ENCODE peak calls at places on chromosomes 6 and 20, in seven cellular contexts. A is pancreas; H is CD4-positive, alpha-beta memory T cell; K is right atrium auricular region; E is tibial nerve; D is uterus; M is PC-3. I is an unnamed sample.
A peak's percentile ranks its signal among the peaks of the same experiment; 100 is the strongest.

GRCh38 chr6:117233146-117233545 is 32.2 kb upstream of the VGLL2 start:
- DNase-seq in A (no peak), E (no peak), M (no peak), K (no peak), D (no peak), H (no peak), I (no peak)

GRCh38 chr6:166771701-166772100 is 144.7 kb upstream of the RPS6KA2 start:
- DNase-seq in M (no peak), E (no peak), H (no peak), D (no peak), K (peak; percentile 55), A (no peak), I (peak; percentile 13)

GRCh38 chr6:106141441-106142237 is 55.5 kb downstream of the PRDM1 start:
- DNase-seq in D (no peak), E (no peak), M (peak; percentile 41), A (no peak), H (peak; percentile 24), K (no peak), I (no peak)

GRCh38 chr6:105991561-105992314 is 94.4 kb upstream of the PRDM1 start:
- DNase-seq in K (no peak), A (no peak), H (no peak), D (peak; percentile 49), M (peak; percentile 22), E (no peak), I (no peak)

GRCh38 chr6:125780540-125781306 is 10.0 kb upstream of the NCOA7 start:
- DNase-seq in D (peak; percentile 51), K (peak; percentile 68), H (peak; percentile 78), E (peak; percentile 57), M (peak; percentile 58), A (peak; percentile 30), I (peak; percentile 38)

GRCh38 chr20:52103469-52103910 is 88.1 kb downstream of the ZFP64 start:
- DNase-seq in H (no peak), K (no peak), A (no peak), D (no peak), E (no peak), M (no peak), I (no peak)

GRCh38 chr6:30067460-30068139 is 602 bp downstream of the PPP1R11 start:
- DNase-seq in A (no peak), H (no peak), M (no peak), K (no peak), E (peak; percentile 75), D (no peak), I (no peak)

GRCh38 chr6:11876934-11877433 is 98.4 kb upstream of the ADTRP start:
- DNase-seq in K (no peak), H (no peak), E (no peak), D (no peak), A (no peak), M (no peak), I (no peak)

GRCh38 chr6:30814137-30815084 is 69.9 kb upstream of the DDR1 start:
- DNase-seq in A (no peak), D (peak; percentile 32), H (no peak), M (peak; percentile 81), K (no peak), E (peak; percentile 32), I (no peak)

GRCh38 chr20:20229595-20229994 is 138.3 kb upstream of the INSM1 start:
- DNase-seq in D (no peak), E (no peak), K (no peak), M (peak; percentile 13), H (no peak), A (no peak), I (no peak)

GRCh38 chr6:79946242-79946641 is 1.1 kb downstream of the ELOVL4 start:
- DNase-seq in H (peak; percentile 43), M (peak; percentile 16), E (no peak), K (no peak), A (no peak), D (no peak), I (no peak)

GRCh38 chr6:108947114-108947854 is 99.1 kb downstream of the ARMC2 start:
- DNase-seq in M (peak; percentile 71), D (no peak), H (no peak), K (no peak), E (peak; percentile 51), A (peak; percentile 31), I (no peak)

GRCh38 chr6:109902870-109903269 is 75.2 kb upstream of the GPR6 start:
- DNase-seq in K (no peak), D (no peak), E (no peak), A (no peak), H (no peak), M (no peak), I (no peak)

GRCh38 chr6:169171010-169171409 is 82.6 kb downstream of the THBS2 start:
- DNase-seq in D (no peak), A (no peak), H (no peak), M (no peak), K (no peak), E (no peak), I (no peak)

GRCh38 chr20:24163501-24163900 is 174.9 kb upstream of the GGTLC1 start:
- DNase-seq in A (no peak), K (no peak), D (no peak), M (no peak), H (no peak), E (no peak), I (no peak)

GRCh38 chr20:61500791-61501321 is 248.8 kb downstream of the CDH4 start:
- DNase-seq in K (no peak), H (peak; percentile 16), D (no peak), A (no peak), E (no peak), M (no peak), I (no peak)

GRCh38 chr20:43003318-43003928 is 186.3 kb downstream of the PTPRT start:
- DNase-seq in K (no peak), A (no peak), E (no peak), D (no peak), M (no peak), H (no peak), I (no peak)

GRCh38 chr20:42179768-42180167 is 561.6 kb upstream of the CHD6 start:
- DNase-seq in E (no peak), H (no peak), D (no peak), M (peak; percentile 6), K (no peak), A (no peak), I (no peak)

GRCh38 chr6:133680994-133681393 is 207.9 kb upstream of the TCF21 start:
- DNase-seq in H (no peak), E (no peak), K (no peak), D (no peak), A (no peak), M (no peak), I (no peak)

GRCh38 chr6:12051861-12052368 is 39.8 kb downstream of the HIVEP1 start:
- DNase-seq in D (no peak), E (no peak), M (no peak), H (peak; percentile 68), K (no peak), A (no peak), I (no peak)

GRCh38 chr6:136553166-136553787 is 3.1 kb upstream of the MAP7 start:
- DNase-seq in M (no peak), D (no peak), K (no peak), E (no peak), A (peak; percentile 17), H (no peak), I (no peak)

GRCh38 chr6:149963462-149964242 is at the start of gene ULBP1:
- DNase-seq in D (peak; percentile 79), K (peak; percentile 90), M (peak; percentile 77), A (peak; percentile 41), E (peak; percentile 78), H (peak; percentile 71), I (peak; percentile 90)

GRCh38 chr6:154602708-154603107 is 92.2 kb upstream of the CNKSR3 start:
- DNase-seq in K (no peak), E (no peak), H (no peak), D (no peak), M (no peak), A (no peak), I (no peak)

GRCh38 chr6:137094411-137095008 is 49.7 kb upstream of the IL20RA start:
- DNase-seq in H (peak; percentile 57), M (peak; percentile 83), E (peak; percentile 96), A (peak; percentile 9), D (peak; percentile 72), K (peak; percentile 61), I (peak; percentile 43)

GRCh38 chr20:61312909-61313308 is 60.8 kb downstream of the CDH4 start:
- DNase-seq in A (no peak), E (no peak), K (no peak), D (no peak), H (no peak), M (no peak), I (no peak)

GRCh38 chr20:889110-889509 is 27.0 kb downstream of the ANGPT4 start:
- DNase-seq in E (no peak), A (no peak), D (no peak), K (no peak), M (no peak), H (no peak), I (no peak)
- H3K27me3 ChIP-seq in E (no peaks in the 10 kb centered on the region), A (no peaks in the 10 kb centered on the region), D (no peaks in the 10 kb centered on the region), K (no peaks in the 10 kb centered on the region), M (peaks cover 33% of the 10 kb centered on the region), H (no peaks in the 10 kb centered on the region), I (peaks cover 6% of the 10 kb centered on the region)

GRCh38 chr20:47228654-47229053 is 127.8 kb downstream of the ZMYND8 start:
- DNase-seq in M (no peak), H (no peak), D (no peak), K (no peak), A (no peak), E (no peak), I (no peak)
- H3K9me3 ChIP-seq in M (no peaks in the 10 kb centered on the region), H (no peaks in the 10 kb centered on the region), D (no peaks in the 10 kb centered on the region), K (no peaks in the 10 kb centered on the region), A (no peaks in the 10 kb centered on the region), E (no peaks in the 10 kb centered on the region), I (no peaks in the 10 kb centered on the region)

GRCh38 chr6:44286747-44287146 is 16.5 kb downstream of the TMEM151B start:
- DNase-seq in D (no peak), M (no peak), A (no peak), H (no peak), E (no peak), K (no peak), I (no peak)

GRCh38 chr6:44284119-44284518 is 13.9 kb downstream of the TMEM151B start:
- DNase-seq in H (no peak), M (no peak), A (no peak), K (no peak), D (no peak), E (no peak), I (no peak)

GRCh38 chr6:44285552-44286284 is 15.5 kb downstream of the TMEM151B start:
- DNase-seq in A (no peak), H (no peak), D (no peak), E (no peak), M (peak; percentile 34), K (no peak), I (no peak)

GRCh38 chr6:44286285-44286565 is 16.0 kb downstream of the TMEM151B start:
- DNase-seq in M (no peak), E (no peak), A (no peak), K (no peak), D (no peak), H (no peak), I (no peak)

GRCh38 chr6:44284867-44285266 is 14.6 kb downstream of the TMEM151B start:
- DNase-seq in K (no peak), D (no peak), M (no peak), E (no peak), H (no peak), A (no peak), I (no peak)
- H3K27me3 ChIP-seq in K (no peaks in the 10 kb centered on the region), D (no peaks in the 10 kb centered on the region), M (peaks cover 68% of the 10 kb centered on the region), E (peaks cover 22% of the 10 kb centered on the region), H (no peaks in the 10 kb centered on the region), A (no peaks in the 10 kb centered on the region), I (no peaks in the 10 kb centered on the region)

DNA sequence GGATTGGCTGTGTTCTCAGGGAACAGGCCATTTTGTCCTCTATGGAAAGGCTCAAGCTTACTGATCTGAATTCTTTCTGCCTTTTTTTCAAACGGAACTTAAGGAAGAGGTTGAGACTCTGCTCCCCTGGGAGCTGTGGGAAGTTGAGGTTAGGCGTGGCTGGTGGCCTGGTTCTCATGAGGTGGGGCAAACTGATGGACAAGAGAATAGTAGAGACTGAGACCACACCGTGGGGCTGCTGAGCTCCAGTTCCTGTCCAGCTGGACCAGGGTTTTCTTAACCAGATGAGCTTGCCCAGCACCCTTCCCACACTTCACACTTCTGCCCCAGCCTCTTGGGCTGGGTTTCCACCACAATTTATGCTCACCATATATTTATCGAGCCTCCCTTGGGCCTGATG is 6.1 kb downstream of the AP5S1 start:
- DNase-seq in K (no peak), M (no peak), D (no peak), E (no peak), A (no peak), H (no peak), I (no peak)
- H3K9me3 ChIP-seq in K (no peaks in the 10 kb centered on the region), M (no peaks in the 10 kb centered on the region), D (no peaks in the 10 kb centered on the region), E (no peaks in the 10 kb centered on the region), A (no peaks in the 10 kb centered on the region), H (no peaks in the 10 kb centered on the region), I (no peaks in the 10 kb centered on the region)